ENCODE peak calls at places on chromosomes 1 and 21, in six cellular contexts. One of them, this sample, is unnamed.

GRCh38 chr1:116825735-116826438 is 71.7 kb downstream of the CD2 start:
- DNase-seq in type B pancreatic cell: no peak
- DNase-seq in kidney: no peak
- DNase-seq in IMR-90: no peak
- DNase-seq in Caco-2: no peak
- DNase-seq in cardiac muscle cell: peak
- DNase-seq in this sample: no peak

GRCh38 chr1:221025391-221026355 is 146.4 kb downstream of the HLX start:
- DNase-seq in type B pancreatic cell: no peak
- DNase-seq in kidney: no peak
- DNase-seq in IMR-90: peak
- DNase-seq in Caco-2: no peak
- DNase-seq in cardiac muscle cell: no peak
- DNase-seq in this sample: no peak

GRCh38 chr21:16037386-16037785 is 307.6 kb downstream of the USP25 start:
- DNase-seq in type B pancreatic cell: no peak
- DNase-seq in kidney: no peak
- DNase-seq in IMR-90: no peak
- DNase-seq in Caco-2: no peak
- DNase-seq in cardiac muscle cell: no peak
- DNase-seq in this sample: no peak

GRCh38 chr1:110880708-110881374 is 7.9 kb downstream of the CD53 start:
- DNase-seq in type B pancreatic cell: no peak
- DNase-seq in kidney: no peak
- DNase-seq in IMR-90: no peak
- DNase-seq in Caco-2: no peak
- DNase-seq in cardiac muscle cell: no peak
- DNase-seq in this sample: no peak

GRCh38 chr1:37267111-37267835 is 207.1 kb upstream of the ZC3H12A start:
- DNase-seq in type B pancreatic cell: no peak
- DNase-seq in kidney: no peak
- DNase-seq in IMR-90: no peak
- DNase-seq in Caco-2: no peak
- DNase-seq in cardiac muscle cell: no peak
- DNase-seq in this sample: no peak

GRCh38 chr1:236159704-236160539 is 17.6 kb downstream of the GPR137B start:
- DNase-seq in type B pancreatic cell: no peak
- DNase-seq in kidney: peak
- DNase-seq in IMR-90: no peak
- DNase-seq in Caco-2: peak
- DNase-seq in cardiac muscle cell: no peak
- DNase-seq in this sample: no peak

GRCh38 chr1:9651565-9652378 is at the start of gene PIK3CD:
- DNase-seq in type B pancreatic cell: no peak
- DNase-seq in kidney: no peak
- DNase-seq in IMR-90: peak
- DNase-seq in Caco-2: peak
- DNase-seq in cardiac muscle cell: peak
- DNase-seq in this sample: no peak

GRCh38 chr21:45542242-45542666 is at the start of gene SLC19A1:
- DNase-seq in type B pancreatic cell: peak
- DNase-seq in kidney: peak
- DNase-seq in IMR-90: peak
- DNase-seq in Caco-2: peak
- DNase-seq in cardiac muscle cell: peak
- DNase-seq in this sample: no peak

DNA sequence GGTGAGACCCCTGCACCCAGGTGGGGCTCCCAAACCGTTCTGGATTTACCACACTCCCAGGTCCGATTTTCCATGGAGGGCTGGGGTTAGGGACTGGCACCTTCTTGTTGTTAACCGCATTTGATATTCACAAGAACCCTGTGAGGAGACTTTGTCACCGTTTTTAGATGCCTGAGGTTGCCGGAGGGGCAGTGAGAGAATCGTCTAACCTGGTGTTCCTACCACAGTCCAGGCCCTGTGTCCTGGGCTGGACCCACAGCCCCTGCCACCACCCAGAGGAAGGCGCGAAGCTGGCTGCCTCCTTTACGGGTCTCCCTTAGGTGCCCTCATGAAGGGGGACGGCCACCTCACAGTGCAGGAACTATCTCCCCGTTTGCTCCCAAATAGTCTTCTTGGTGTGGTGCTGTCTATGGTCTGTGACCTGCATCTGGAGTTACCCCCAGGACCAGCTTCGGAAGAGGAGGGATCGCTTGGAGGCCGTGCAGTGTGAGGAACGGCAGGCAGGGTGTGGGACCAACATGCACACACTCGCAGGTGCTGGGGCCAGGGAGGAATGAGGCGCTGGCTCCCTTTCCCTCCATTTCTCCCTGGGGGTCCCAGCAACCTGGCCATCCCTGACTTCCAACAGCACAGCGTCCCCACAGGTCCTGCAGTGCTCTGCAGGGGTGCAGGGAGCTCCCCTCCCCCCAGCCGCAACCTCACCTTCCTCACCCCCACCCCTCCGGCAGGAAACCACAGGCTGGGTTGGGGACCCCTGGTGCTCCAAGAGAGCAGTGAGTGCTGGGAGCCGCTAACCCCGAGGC is 7.0 kb downstream of the SIM2 start:
- DNase-seq in type B pancreatic cell: no peak
- DNase-seq in kidney: no peak
- DNase-seq in IMR-90: no peak
- DNase-seq in Caco-2: no peak
- DNase-seq in cardiac muscle cell: no peak
- DNase-seq in this sample: no peak
- TF ChIP-seq CTCF in type B pancreatic cell: peak
- TF ChIP-seq CTCF in kidney: no peak
- TF ChIP-seq CTCF in IMR-90: peak
- TF ChIP-seq CTCF in Caco-2: no peak
- TF ChIP-seq CTCF in cardiac muscle cell: no peak
- TF ChIP-seq CTCF in this sample: peak

GRCh38 chr1:72482736-72483413 is 200.5 kb upstream of the NEGR1 start:
- DNase-seq in type B pancreatic cell: no peak
- DNase-seq in kidney: no peak
- DNase-seq in IMR-90: no peak
- DNase-seq in Caco-2: peak
- DNase-seq in cardiac muscle cell: no peak
- DNase-seq in this sample: no peak

GRCh38 chr1:72485786-72486185 is 203.4 kb upstream of the NEGR1 start:
- DNase-seq in type B pancreatic cell: no peak
- DNase-seq in kidney: no peak
- DNase-seq in IMR-90: peak
- DNase-seq in Caco-2: no peak
- DNase-seq in cardiac muscle cell: no peak
- DNase-seq in this sample: no peak

GRCh38 chr1:72481420-72481819 is 199.1 kb upstream of the NEGR1 start:
- DNase-seq in type B pancreatic cell: no peak
- DNase-seq in kidney: no peak
- DNase-seq in IMR-90: no peak
- DNase-seq in Caco-2: no peak
- DNase-seq in cardiac muscle cell: no peak
- DNase-seq in this sample: no peak

GRCh38 chr1:72489801-72490200 is 207.5 kb upstream of the NEGR1 start:
- DNase-seq in type B pancreatic cell: no peak
- DNase-seq in kidney: no peak
- DNase-seq in IMR-90: no peak
- DNase-seq in Caco-2: no peak
- DNase-seq in cardiac muscle cell: no peak
- DNase-seq in this sample: no peak

DNA sequence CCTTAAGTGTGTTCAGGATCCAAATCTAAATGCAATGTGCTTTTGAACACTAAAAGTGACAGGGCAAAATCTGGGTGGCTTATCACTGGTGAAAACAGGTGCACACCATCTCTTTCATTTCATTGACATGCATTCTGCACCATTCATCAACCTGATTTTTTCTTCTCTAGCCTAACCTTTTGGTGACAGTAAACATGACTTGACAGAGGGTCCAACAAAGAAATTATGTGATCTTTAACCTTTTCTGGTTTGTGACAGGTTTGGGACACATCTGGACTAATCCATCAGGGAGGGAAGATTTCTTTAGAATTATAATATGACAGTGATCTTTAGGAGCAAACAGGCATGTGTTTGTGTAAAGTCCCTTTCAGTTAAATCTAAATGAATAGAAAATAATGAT is 201.6 kb upstream of the NEGR1 start:
- DNase-seq in type B pancreatic cell: no peak
- DNase-seq in kidney: no peak
- DNase-seq in IMR-90: no peak
- DNase-seq in Caco-2: no peak
- DNase-seq in cardiac muscle cell: no peak
- DNase-seq in this sample: no peak
- TF ChIP-seq CTCF in type B pancreatic cell: no peak
- TF ChIP-seq CTCF in kidney: no peak
- TF ChIP-seq CTCF in IMR-90: no peak
- TF ChIP-seq CTCF in Caco-2: no peak
- TF ChIP-seq CTCF in cardiac muscle cell: no peak
- TF ChIP-seq CTCF in this sample: no peak

GRCh38 chr21:42360317-42360716 is 6.0 kb downstream of the TFF1 start:
- DNase-seq in type B pancreatic cell: no peak
- DNase-seq in kidney: peak
- DNase-seq in IMR-90: no peak
- DNase-seq in Caco-2: no peak
- DNase-seq in cardiac muscle cell: no peak
- DNase-seq in this sample: no peak
- TF ChIP-seq CTCF in type B pancreatic cell: peak
- TF ChIP-seq CTCF in kidney: peak
- TF ChIP-seq CTCF in IMR-90: no peak
- TF ChIP-seq CTCF in Caco-2: peak
- TF ChIP-seq CTCF in cardiac muscle cell: no peak
- TF ChIP-seq CTCF in this sample: peak

DNA sequence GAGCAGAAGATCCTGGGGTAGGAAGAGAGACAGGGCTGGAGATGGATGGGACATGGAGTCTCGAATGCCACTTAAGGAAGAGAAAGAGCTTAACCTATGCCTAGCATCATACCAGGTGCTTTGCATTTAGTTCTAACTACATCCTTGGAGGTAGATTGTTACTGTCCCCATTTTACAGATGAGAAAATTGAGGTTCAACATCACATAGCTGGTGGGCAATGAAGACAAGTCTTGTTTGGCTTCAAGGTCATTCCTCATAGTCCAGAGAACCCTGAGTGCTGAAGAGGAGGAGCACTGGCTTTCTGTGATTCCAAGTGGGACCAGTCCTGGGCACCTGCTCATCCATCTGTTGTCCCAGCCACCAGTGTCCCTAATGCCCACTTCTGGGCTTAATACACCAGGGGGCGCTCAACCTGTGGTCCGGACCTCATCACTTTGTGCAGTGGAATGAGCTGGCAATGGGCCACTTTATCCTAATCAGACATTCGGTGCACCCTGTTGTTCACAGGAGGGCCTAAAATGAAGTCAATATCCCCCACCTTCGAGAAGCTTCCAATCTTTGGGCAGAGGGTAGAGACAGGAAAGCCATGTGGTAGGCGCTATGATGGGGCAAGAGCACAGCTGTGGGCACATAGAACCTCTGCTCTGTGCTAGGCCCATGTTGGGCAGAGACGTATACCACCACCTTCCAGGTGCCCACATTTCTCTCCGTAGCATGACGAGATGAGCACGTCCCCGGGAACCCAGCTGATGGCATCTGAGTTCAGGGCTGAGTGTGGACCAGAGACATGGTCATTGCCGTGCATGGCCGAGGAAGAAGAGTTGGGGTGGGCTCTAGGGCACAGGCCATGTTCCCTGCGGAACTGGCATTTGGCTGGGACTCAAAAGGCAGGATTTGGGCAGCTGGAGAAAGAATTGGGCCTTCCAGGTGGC is 9.2 kb downstream of the RPS6KA1 start:
- DNase-seq in type B pancreatic cell: no peak
- DNase-seq in kidney: peak
- DNase-seq in IMR-90: peak
- DNase-seq in Caco-2: peak
- DNase-seq in cardiac muscle cell: peak
- DNase-seq in this sample: peak
- TF ChIP-seq CTCF in type B pancreatic cell: peak
- TF ChIP-seq CTCF in kidney: peak
- TF ChIP-seq CTCF in IMR-90: peak
- TF ChIP-seq CTCF in Caco-2: peak
- TF ChIP-seq CTCF in cardiac muscle cell: peak
- TF ChIP-seq CTCF in this sample: peak